ENCODE peak calls at places on chromosomes 11 and 22, in eight cellular contexts. One of them, this sample, is unnamed.

GRCh38 chr11:18907391-18907790 is 31.8 kb downstream of the MRGPRX1 start:
- DNase-seq in WTC11: no peak
- DNase-seq in SHP77 treated with DMSO at 0.1 percent for 48 hours: no peak
- DNase-seq in NCI-H1105 treated with DMSO at 0.1 percent for 48 hours: peak; percentile 15
- DNase-seq in iris pigment epithelial cell: no peak
- DNase-seq in NCI-H1930: no peak
- DNase-seq in BE2C: no peak
- DNase-seq in hypothalamus: no peak
- DNase-seq in this sample: no peak

GRCh38 chr11:11028017-11028692 is 170.3 kb upstream of the ZBED5 start:
- DNase-seq in SHP77 treated with DMSO at 0.1 percent for 48 hours: no peak
- DNase-seq in hypothalamus: no peak
- DNase-seq in NCI-H1930: peak; percentile 45
- DNase-seq in NCI-H1105 treated with DMSO at 0.1 percent for 48 hours: peak; percentile 63
- DNase-seq in WTC11: peak; percentile 86
- DNase-seq in BE2C: peak; percentile 66
- DNase-seq in iris pigment epithelial cell: peak; percentile 53
- DNase-seq in this sample: peak; percentile 81

GRCh38 chr11:67534070-67534679 is 10.9 kb upstream of the CABP2 start:
- DNase-seq in hypothalamus: no peak
- DNase-seq in NCI-H1930: no peak
- DNase-seq in NCI-H1105 treated with DMSO at 0.1 percent for 48 hours: no peak
- DNase-seq in iris pigment epithelial cell: no peak
- DNase-seq in BE2C: no peak
- DNase-seq in SHP77 treated with DMSO at 0.1 percent for 48 hours: no peak
- DNase-seq in WTC11: no peak
- DNase-seq in this sample: no peak

GRCh38 chr11:66022401-66023185 is 3.7 kb downstream of the CATSPER1 start:
- DNase-seq in iris pigment epithelial cell: peak; percentile 42
- DNase-seq in NCI-H1930: peak; percentile 43
- DNase-seq in BE2C: peak; percentile 85
- DNase-seq in NCI-H1105 treated with DMSO at 0.1 percent for 48 hours: peak; percentile 34
- DNase-seq in WTC11: peak; percentile 92
- DNase-seq in hypothalamus: no peak
- DNase-seq in SHP77 treated with DMSO at 0.1 percent for 48 hours: peak; percentile 38
- DNase-seq in this sample: peak; percentile 68

GRCh38 chr22:49666146-49666809 is 161.4 kb downstream of the BRD1 start:
- DNase-seq in iris pigment epithelial cell: no peak
- DNase-seq in SHP77 treated with DMSO at 0.1 percent for 48 hours: no peak
- DNase-seq in WTC11: no peak
- DNase-seq in hypothalamus: no peak
- DNase-seq in NCI-H1930: no peak
- DNase-seq in NCI-H1105 treated with DMSO at 0.1 percent for 48 hours: no peak
- DNase-seq in BE2C: no peak
- DNase-seq in this sample: no peak

GRCh38 chr11:116736763-116737162 is 36.0 kb downstream of the BUD13 start:
- DNase-seq in NCI-H1930: no peak
- DNase-seq in NCI-H1105 treated with DMSO at 0.1 percent for 48 hours: no peak
- DNase-seq in hypothalamus: no peak
- DNase-seq in BE2C: peak; percentile 33
- DNase-seq in WTC11: no peak
- DNase-seq in iris pigment epithelial cell: peak; percentile 8
- DNase-seq in SHP77 treated with DMSO at 0.1 percent for 48 hours: no peak
- DNase-seq in this sample: no peak

GRCh38 chr11:538431-539051 is 1.2 kb downstream of the LRRC56 start:
- DNase-seq in WTC11: no peak
- DNase-seq in iris pigment epithelial cell: no peak
- DNase-seq in BE2C: no peak
- DNase-seq in hypothalamus: no peak
- DNase-seq in SHP77 treated with DMSO at 0.1 percent for 48 hours: no peak
- DNase-seq in NCI-H1930: no peak
- DNase-seq in NCI-H1105 treated with DMSO at 0.1 percent for 48 hours: no peak
- DNase-seq in this sample: no peak

GRCh38 chr22:45834241-45834640 is 142.7 kb downstream of the WNT7B start:
- DNase-seq in SHP77 treated with DMSO at 0.1 percent for 48 hours: no peak
- DNase-seq in NCI-H1105 treated with DMSO at 0.1 percent for 48 hours: peak; percentile 61
- DNase-seq in BE2C: no peak
- DNase-seq in iris pigment epithelial cell: no peak
- DNase-seq in WTC11: no peak
- DNase-seq in hypothalamus: no peak
- DNase-seq in NCI-H1930: no peak
- DNase-seq in this sample: no peak

GRCh38 chr22:25582946-25583345 is 18.5 kb downstream of the GRK3 start:
- DNase-seq in NCI-H1930: no peak
- DNase-seq in hypothalamus: no peak
- DNase-seq in SHP77 treated with DMSO at 0.1 percent for 48 hours: no peak
- DNase-seq in WTC11: no peak
- DNase-seq in BE2C: no peak
- DNase-seq in NCI-H1105 treated with DMSO at 0.1 percent for 48 hours: no peak
- DNase-seq in iris pigment epithelial cell: peak; percentile 19
- DNase-seq in this sample: no peak

GRCh38 chr22:43921361-43921760 is 2.2 kb upstream of the PNPLA3 start:
- DNase-seq in NCI-H1105 treated with DMSO at 0.1 percent for 48 hours: no peak
- DNase-seq in SHP77 treated with DMSO at 0.1 percent for 48 hours: no peak
- DNase-seq in BE2C: no peak
- DNase-seq in WTC11: no peak
- DNase-seq in NCI-H1930: no peak
- DNase-seq in hypothalamus: no peak
- DNase-seq in iris pigment epithelial cell: no peak
- DNase-seq in this sample: no peak

GRCh38 chr22:25880524-25880923 is 138.5 kb downstream of the MYO18B start:
- DNase-seq in SHP77 treated with DMSO at 0.1 percent for 48 hours: peak; percentile 1
- DNase-seq in hypothalamus: no peak
- DNase-seq in NCI-H1930: no peak
- DNase-seq in NCI-H1105 treated with DMSO at 0.1 percent for 48 hours: no peak
- DNase-seq in iris pigment epithelial cell: no peak
- DNase-seq in BE2C: no peak
- DNase-seq in WTC11: no peak
- DNase-seq in this sample: no peak

GRCh38 chr11:1150769-1151365 is 6.9 kb upstream of the MUC5AC start:
- DNase-seq in SHP77 treated with DMSO at 0.1 percent for 48 hours: no peak
- DNase-seq in NCI-H1930: no peak
- DNase-seq in NCI-H1105 treated with DMSO at 0.1 percent for 48 hours: no peak
- DNase-seq in hypothalamus: no peak
- DNase-seq in BE2C: no peak
- DNase-seq in iris pigment epithelial cell: peak; percentile 55
- DNase-seq in WTC11: no peak
- DNase-seq in this sample: no peak

GRCh38 chr11:124670732-124671131 is 2.8 kb downstream of the SIAE start:
- DNase-seq in iris pigment epithelial cell: peak; percentile 5
- DNase-seq in NCI-H1930: no peak
- DNase-seq in hypothalamus: no peak
- DNase-seq in NCI-H1105 treated with DMSO at 0.1 percent for 48 hours: no peak
- DNase-seq in BE2C: no peak
- DNase-seq in SHP77 treated with DMSO at 0.1 percent for 48 hours: no peak
- DNase-seq in WTC11: no peak
- DNase-seq in this sample: no peak

GRCh38 chr22:49769691-49770315 is 57.9 kb downstream of the BRD1 start:
- DNase-seq in SHP77 treated with DMSO at 0.1 percent for 48 hours: no peak
- DNase-seq in iris pigment epithelial cell: no peak
- DNase-seq in hypothalamus: no peak
- DNase-seq in NCI-H1930: no peak
- DNase-seq in BE2C: peak; percentile 4
- DNase-seq in WTC11: no peak
- DNase-seq in NCI-H1105 treated with DMSO at 0.1 percent for 48 hours: no peak
- DNase-seq in this sample: no peak

GRCh38 chr11:35174666-35175065 is 35.7 kb downstream of the CD44 start:
- DNase-seq in NCI-H1930: no peak
- DNase-seq in iris pigment epithelial cell: peak; percentile 96
- DNase-seq in hypothalamus: no peak
- DNase-seq in WTC11: no peak
- DNase-seq in SHP77 treated with DMSO at 0.1 percent for 48 hours: no peak
- DNase-seq in NCI-H1105 treated with DMSO at 0.1 percent for 48 hours: no peak
- DNase-seq in BE2C: no peak
- DNase-seq in this sample: no peak

GRCh38 chr11:92266821-92267220 is 42.2 kb downstream of the FAT3 start:
- DNase-seq in SHP77 treated with DMSO at 0.1 percent for 48 hours: no peak
- DNase-seq in hypothalamus: no peak
- DNase-seq in WTC11: no peak
- DNase-seq in iris pigment epithelial cell: no peak
- DNase-seq in NCI-H1930: no peak
- DNase-seq in NCI-H1105 treated with DMSO at 0.1 percent for 48 hours: no peak
- DNase-seq in BE2C: peak; percentile 44
- DNase-seq in this sample: no peak

GRCh38 chr22:23276656-23277582 is 96.6 kb downstream of the BCR start:
- DNase-seq in WTC11: no peak
- DNase-seq in BE2C: no peak
- DNase-seq in NCI-H1930: no peak
- DNase-seq in hypothalamus: no peak
- DNase-seq in iris pigment epithelial cell: no peak
- DNase-seq in NCI-H1105 treated with DMSO at 0.1 percent for 48 hours: no peak
- DNase-seq in SHP77 treated with DMSO at 0.1 percent for 48 hours: no peak
- DNase-seq in this sample: no peak

GRCh38 chr11:59802639-59803176 is 7.9 kb downstream of the MRPL16 start:
- DNase-seq in BE2C: peak; percentile 8
- DNase-seq in NCI-H1105 treated with DMSO at 0.1 percent for 48 hours: peak; percentile 45
- DNase-seq in SHP77 treated with DMSO at 0.1 percent for 48 hours: no peak
- DNase-seq in iris pigment epithelial cell: peak; percentile 52
- DNase-seq in WTC11: no peak
- DNase-seq in NCI-H1930: peak; percentile 21
- DNase-seq in hypothalamus: no peak
- DNase-seq in this sample: peak; percentile 31

GRCh38 chr11:12381875-12382274 is 4.5 kb downstream of the PARVA start:
- DNase-seq in WTC11: no peak
- DNase-seq in BE2C: no peak
- DNase-seq in iris pigment epithelial cell: no peak
- DNase-seq in NCI-H1930: no peak
- DNase-seq in NCI-H1105 treated with DMSO at 0.1 percent for 48 hours: no peak
- DNase-seq in hypothalamus: no peak
- DNase-seq in SHP77 treated with DMSO at 0.1 percent for 48 hours: no peak
- DNase-seq in this sample: no peak

GRCh38 chr22:37552560-37553163 is 7.6 kb upstream of the CDC42EP1 start:
- DNase-seq in WTC11: peak; percentile 67
- DNase-seq in iris pigment epithelial cell: no peak
- DNase-seq in BE2C: peak; percentile 56
- DNase-seq in SHP77 treated with DMSO at 0.1 percent for 48 hours: no peak
- DNase-seq in NCI-H1930: no peak
- DNase-seq in hypothalamus: no peak
- DNase-seq in NCI-H1105 treated with DMSO at 0.1 percent for 48 hours: no peak
- DNase-seq in this sample: no peak

GRCh38 chr22:46070215-46070721 is 80.1 kb upstream of the PPARA start:
- DNase-seq in NCI-H1930: no peak
- DNase-seq in WTC11: peak; percentile 61
- DNase-seq in hypothalamus: no peak
- DNase-seq in SHP77 treated with DMSO at 0.1 percent for 48 hours: no peak
- DNase-seq in BE2C: peak; percentile 57
- DNase-seq in NCI-H1105 treated with DMSO at 0.1 percent for 48 hours: peak; percentile 59
- DNase-seq in iris pigment epithelial cell: peak; percentile 47
- DNase-seq in this sample: peak; percentile 46

GRCh38 chr11:119320593-119321524 is 3.9 kb upstream of the MCAM start:
- DNase-seq in BE2C: no peak
- DNase-seq in NCI-H1105 treated with DMSO at 0.1 percent for 48 hours: no peak
- DNase-seq in iris pigment epithelial cell: peak; percentile 86
- DNase-seq in NCI-H1930: no peak
- DNase-seq in hypothalamus: no peak
- DNase-seq in SHP77 treated with DMSO at 0.1 percent for 48 hours: no peak
- DNase-seq in WTC11: peak; percentile 71
- DNase-seq in this sample: peak; percentile 82

GRCh38 chr22:44449061-44449682 is 48.9 kb downstream of the RTL6 start:
- DNase-seq in NCI-H1930: no peak
- DNase-seq in SHP77 treated with DMSO at 0.1 percent for 48 hours: no peak
- DNase-seq in NCI-H1105 treated with DMSO at 0.1 percent for 48 hours: no peak
- DNase-seq in BE2C: no peak
- DNase-seq in iris pigment epithelial cell: peak; percentile 73
- DNase-seq in WTC11: no peak
- DNase-seq in hypothalamus: no peak
- DNase-seq in this sample: no peak

GRCh38 chr22:19798825-19799224 is 38.2 kb downstream of the TBX1 start:
- DNase-seq in iris pigment epithelial cell: no peak
- DNase-seq in WTC11: no peak
- DNase-seq in NCI-H1105 treated with DMSO at 0.1 percent for 48 hours: no peak
- DNase-seq in SHP77 treated with DMSO at 0.1 percent for 48 hours: no peak
- DNase-seq in hypothalamus: no peak
- DNase-seq in NCI-H1930: no peak
- DNase-seq in BE2C: peak; percentile 17
- DNase-seq in this sample: no peak

GRCh38 chr11:118437736-118438125 is 1.4 kb downstream of the KMT2A start:
- DNase-seq in NCI-H1105 treated with DMSO at 0.1 percent for 48 hours: peak; percentile 84
- DNase-seq in BE2C: peak; percentile 48
- DNase-seq in iris pigment epithelial cell: peak; percentile 31
- DNase-seq in SHP77 treated with DMSO at 0.1 percent for 48 hours: peak; percentile 7
- DNase-seq in NCI-H1930: no peak
- DNase-seq in hypothalamus: no peak
- DNase-seq in WTC11: peak; percentile 31
- DNase-seq in this sample: peak; percentile 79

GRCh38 chr22:37283393-37283937 is 1.2 kb downstream of the CYTH4 start:
- DNase-seq in NCI-H1930: no peak
- DNase-seq in WTC11: no peak
- DNase-seq in BE2C: no peak
- DNase-seq in SHP77 treated with DMSO at 0.1 percent for 48 hours: no peak
- DNase-seq in NCI-H1105 treated with DMSO at 0.1 percent for 48 hours: no peak
- DNase-seq in iris pigment epithelial cell: no peak
- DNase-seq in hypothalamus: no peak
- DNase-seq in this sample: no peak

GRCh38 chr11:114175706-114176105 is 116.2 kb downstream of the ZBTB16 start:
- DNase-seq in NCI-H1105 treated with DMSO at 0.1 percent for 48 hours: no peak
- DNase-seq in hypothalamus: no peak
- DNase-seq in BE2C: no peak
- DNase-seq in iris pigment epithelial cell: no peak
- DNase-seq in WTC11: no peak
- DNase-seq in SHP77 treated with DMSO at 0.1 percent for 48 hours: no peak
- DNase-seq in NCI-H1930: no peak
- DNase-seq in this sample: no peak

GRCh38 chr11:119734788-119735187 is 5.8 kb upstream of the NECTIN1 start:
- DNase-seq in WTC11: no peak
- DNase-seq in hypothalamus: no peak
- DNase-seq in BE2C: no peak
- DNase-seq in SHP77 treated with DMSO at 0.1 percent for 48 hours: peak; percentile 42
- DNase-seq in NCI-H1105 treated with DMSO at 0.1 percent for 48 hours: peak; percentile 70
- DNase-seq in NCI-H1930: no peak
- DNase-seq in iris pigment epithelial cell: no peak
- DNase-seq in this sample: peak; percentile 74

GRCh38 chr22:42932857-42933782 is 76.0 kb upstream of the ARFGAP3 start:
- DNase-seq in BE2C: no peak
- DNase-seq in WTC11: no peak
- DNase-seq in SHP77 treated with DMSO at 0.1 percent for 48 hours: no peak
- DNase-seq in NCI-H1105 treated with DMSO at 0.1 percent for 48 hours: no peak
- DNase-seq in NCI-H1930: no peak
- DNase-seq in iris pigment epithelial cell: no peak
- DNase-seq in hypothalamus: no peak
- DNase-seq in this sample: no peak

GRCh38 chr11:130652671-130653335 is 204.4 kb downstream of the ADAMTS15 start:
- DNase-seq in iris pigment epithelial cell: peak; percentile 95
- DNase-seq in BE2C: no peak
- DNase-seq in NCI-H1105 treated with DMSO at 0.1 percent for 48 hours: no peak
- DNase-seq in WTC11: no peak
- DNase-seq in SHP77 treated with DMSO at 0.1 percent for 48 hours: no peak
- DNase-seq in NCI-H1930: no peak
- DNase-seq in hypothalamus: no peak
- DNase-seq in this sample: no peak

GRCh38 chr22:43110927-43111623 is 525 bp downstream of the BIK start:
- DNase-seq in iris pigment epithelial cell: no peak
- DNase-seq in WTC11: peak; percentile 45
- DNase-seq in BE2C: no peak
- DNase-seq in SHP77 treated with DMSO at 0.1 percent for 48 hours: no peak
- DNase-seq in NCI-H1105 treated with DMSO at 0.1 percent for 48 hours: no peak
- DNase-seq in NCI-H1930: no peak
- DNase-seq in hypothalamus: no peak
- DNase-seq in this sample: no peak

This sample was measured in NCI-H146.